ENCODE peak calls at places on chromosomes 12 and 14, in seven cellular contexts. One of them, this sample, is unnamed.

GRCh38 chr12:119693006-119693405 is 25.1 kb downstream of the PRKAB1 start:
- DNase-seq in NCI-H748 treated with DMSO at 0.1 percent for 48 hours: no peak
- DNase-seq in NCI-H1092: peak; percentile 34
- DNase-seq in adrenal gland: peak; percentile 94
- DNase-seq in stimulated activated CD4-positive, alpha-beta T cell treated with anti-CD3 and anti-CD28 coated beads, Interleukin-2, amount 100 ng/mL, for 4 hours: no peak
- DNase-seq in heart left ventricle: no peak
- DNase-seq in NCI-H2107: no peak
- DNase-seq in this sample: no peak

GRCh38 chr12:94754653-94755052 is 104.3 kb upstream of the TMCC3 start:
- DNase-seq in NCI-H748 treated with DMSO at 0.1 percent for 48 hours: no peak
- DNase-seq in NCI-H2107: no peak
- DNase-seq in stimulated activated CD4-positive, alpha-beta T cell treated with anti-CD3 and anti-CD28 coated beads, Interleukin-2, amount 100 ng/mL, for 4 hours: no peak
- DNase-seq in NCI-H1092: no peak
- DNase-seq in adrenal gland: no peak
- DNase-seq in heart left ventricle: no peak
- DNase-seq in this sample: no peak

GRCh38 chr12:31597066-31597465 is 6.1 kb upstream of the DENND5B start:
- DNase-seq in stimulated activated CD4-positive, alpha-beta T cell treated with anti-CD3 and anti-CD28 coated beads, Interleukin-2, amount 100 ng/mL, for 4 hours: no peak
- DNase-seq in heart left ventricle: no peak
- DNase-seq in NCI-H1092: no peak
- DNase-seq in adrenal gland: no peak
- DNase-seq in NCI-H748 treated with DMSO at 0.1 percent for 48 hours: no peak
- DNase-seq in NCI-H2107: no peak
- DNase-seq in this sample: no peak

GRCh38 chr12:7190268-7191055 is 976 bp downstream of the PEX5 start:
- DNase-seq in heart left ventricle: peak; percentile 38
- DNase-seq in stimulated activated CD4-positive, alpha-beta T cell treated with anti-CD3 and anti-CD28 coated beads, Interleukin-2, amount 100 ng/mL, for 4 hours: no peak
- DNase-seq in adrenal gland: peak; percentile 56
- DNase-seq in NCI-H748 treated with DMSO at 0.1 percent for 48 hours: peak; percentile 1
- DNase-seq in NCI-H1092: peak; percentile 27
- DNase-seq in NCI-H2107: no peak
- DNase-seq in this sample: peak; percentile 22

GRCh38 chr12:24415934-24416333 is 466.5 kb upstream of the SOX5 start:
- DNase-seq in NCI-H748 treated with DMSO at 0.1 percent for 48 hours: no peak
- DNase-seq in NCI-H2107: no peak
- DNase-seq in stimulated activated CD4-positive, alpha-beta T cell treated with anti-CD3 and anti-CD28 coated beads, Interleukin-2, amount 100 ng/mL, for 4 hours: no peak
- DNase-seq in adrenal gland: no peak
- DNase-seq in heart left ventricle: no peak
- DNase-seq in NCI-H1092: no peak
- DNase-seq in this sample: no peak

GRCh38 chr14:35287481-35288013 is 4.6 kb upstream of the PSMA6 start:
- DNase-seq in stimulated activated CD4-positive, alpha-beta T cell treated with anti-CD3 and anti-CD28 coated beads, Interleukin-2, amount 100 ng/mL, for 4 hours: peak; percentile 26
- DNase-seq in NCI-H2107: no peak
- DNase-seq in NCI-H748 treated with DMSO at 0.1 percent for 48 hours: no peak
- DNase-seq in NCI-H1092: no peak
- DNase-seq in adrenal gland: no peak
- DNase-seq in heart left ventricle: no peak
- DNase-seq in this sample: no peak

GRCh38 chr14:61925043-61925442 is 162.8 kb downstream of the SNAPC1 start:
- DNase-seq in adrenal gland: no peak
- DNase-seq in NCI-H748 treated with DMSO at 0.1 percent for 48 hours: peak; percentile 47
- DNase-seq in NCI-H1092: peak; percentile 29
- DNase-seq in stimulated activated CD4-positive, alpha-beta T cell treated with anti-CD3 and anti-CD28 coated beads, Interleukin-2, amount 100 ng/mL, for 4 hours: no peak
- DNase-seq in NCI-H2107: no peak
- DNase-seq in heart left ventricle: no peak
- DNase-seq in this sample: peak; percentile 2

GRCh38 chr14:35286707-35287106 is 5.5 kb upstream of the PSMA6 start:
- DNase-seq in heart left ventricle: no peak
- DNase-seq in NCI-H1092: no peak
- DNase-seq in adrenal gland: no peak
- DNase-seq in NCI-H2107: no peak
- DNase-seq in NCI-H748 treated with DMSO at 0.1 percent for 48 hours: no peak
- DNase-seq in stimulated activated CD4-positive, alpha-beta T cell treated with anti-CD3 and anti-CD28 coated beads, Interleukin-2, amount 100 ng/mL, for 4 hours: no peak
- DNase-seq in this sample: no peak

GRCh38 chr12:111430418-111431353 is 25.0 kb downstream of the SH2B3 start:
- DNase-seq in heart left ventricle: peak; percentile 44
- DNase-seq in adrenal gland: no peak
- DNase-seq in NCI-H1092: no peak
- DNase-seq in NCI-H748 treated with DMSO at 0.1 percent for 48 hours: no peak
- DNase-seq in NCI-H2107: no peak
- DNase-seq in stimulated activated CD4-positive, alpha-beta T cell treated with anti-CD3 and anti-CD28 coated beads, Interleukin-2, amount 100 ng/mL, for 4 hours: peak; percentile 69
- DNase-seq in this sample: no peak

GRCh38 chr14:68501621-68502052 is 291.2 kb downstream of the ZFP36L1 start:
- DNase-seq in NCI-H1092: no peak
- DNase-seq in heart left ventricle: peak; percentile 78
- DNase-seq in stimulated activated CD4-positive, alpha-beta T cell treated with anti-CD3 and anti-CD28 coated beads, Interleukin-2, amount 100 ng/mL, for 4 hours: no peak
- DNase-seq in NCI-H2107: no peak
- DNase-seq in adrenal gland: peak; percentile 45
- DNase-seq in NCI-H748 treated with DMSO at 0.1 percent for 48 hours: no peak
- DNase-seq in this sample: no peak

GRCh38 chr14:88613552-88614010 is 50.7 kb downstream of the ZC3H14 start:
- DNase-seq in adrenal gland: peak; percentile 20
- DNase-seq in NCI-H1092: no peak
- DNase-seq in NCI-H2107: no peak
- DNase-seq in NCI-H748 treated with DMSO at 0.1 percent for 48 hours: peak; percentile 31
- DNase-seq in stimulated activated CD4-positive, alpha-beta T cell treated with anti-CD3 and anti-CD28 coated beads, Interleukin-2, amount 100 ng/mL, for 4 hours: no peak
- DNase-seq in heart left ventricle: no peak
- DNase-seq in this sample: no peak

GRCh38 chr14:61388173-61388975 is 67.0 kb downstream of the PRKCH start:
- DNase-seq in NCI-H1092: no peak
- DNase-seq in NCI-H2107: peak; percentile 62
- DNase-seq in stimulated activated CD4-positive, alpha-beta T cell treated with anti-CD3 and anti-CD28 coated beads, Interleukin-2, amount 100 ng/mL, for 4 hours: no peak
- DNase-seq in heart left ventricle: no peak
- DNase-seq in NCI-H748 treated with DMSO at 0.1 percent for 48 hours: no peak
- DNase-seq in adrenal gland: no peak
- DNase-seq in this sample: no peak

GRCh38 chr12:31508436-31509150 is 82.3 kb downstream of the DENND5B start:
- DNase-seq in stimulated activated CD4-positive, alpha-beta T cell treated with anti-CD3 and anti-CD28 coated beads, Interleukin-2, amount 100 ng/mL, for 4 hours: no peak
- DNase-seq in heart left ventricle: no peak
- DNase-seq in adrenal gland: no peak
- DNase-seq in NCI-H1092: no peak
- DNase-seq in NCI-H2107: no peak
- DNase-seq in NCI-H748 treated with DMSO at 0.1 percent for 48 hours: no peak
- DNase-seq in this sample: no peak

GRCh38 chr14:61192970-61193369 is 88.2 kb downstream of the TMEM30B start:
- DNase-seq in adrenal gland: no peak
- DNase-seq in NCI-H1092: no peak
- DNase-seq in NCI-H748 treated with DMSO at 0.1 percent for 48 hours: no peak
- DNase-seq in heart left ventricle: no peak
- DNase-seq in stimulated activated CD4-positive, alpha-beta T cell treated with anti-CD3 and anti-CD28 coated beads, Interleukin-2, amount 100 ng/mL, for 4 hours: no peak
- DNase-seq in NCI-H2107: peak; percentile 58
- DNase-seq in this sample: no peak